ENCODE peak calls at places on chromosome 17, in nine cellular contexts. J, F, G, V, K, U, W, A and R are unnamed samples. For H3K4me1, the result is how much of the 10 kb centered on the place peaks cover.

GRCh38 chr17:5532581-5532980 is 46.2 kb downstream of the MIS12 start:
- DNase-seq in J (no peak), F (no peak), G (no peak), V (no peak), K (no peak), U (no peak), W (no peak), A (no peak), R (no peak)

GRCh38 chr17:28841901-28842281 is 699 bp downstream of the FAM222B start:
- DNase-seq in J (no peak), F (no peak), G (no peak), V (no peak), K (no peak), U (peak), W (no peak), A (no peak), R (peak)

GRCh38 chr17:47716381-47716780 is 16.7 kb upstream of the TBX21 start:
- DNase-seq in J (no peak), F (no peak), G (no peak), V (no peak), K (no peak), U (no peak), W (no peak), A (no peak), R (no peak)

GRCh38 chr17:29504711-29505110 is 62.1 kb downstream of the ABHD15 start:
- DNase-seq in J (no peak), F (no peak), G (no peak), V (no peak), K (no peak), U (no peak), W (no peak), A (no peak), R (no peak)

GRCh38 chr17:50649042-50649908 is 14.6 kb downstream of the ABCC3 start:
- DNase-seq in J (no peak), F (peak), G (no peak), V (no peak), K (no peak), U (no peak), W (no peak), A (no peak), R (no peak)

GRCh38 chr17:34135841-34136240 is 119.2 kb upstream of the CCL2 start:
- DNase-seq in J (no peak), F (no peak), G (no peak), V (no peak), K (no peak), U (no peak), W (no peak), A (no peak), R (no peak)

GRCh38 chr17:7476474-7476873 is 3.0 kb downstream of the ZBTB4 start:
- DNase-seq in J (no peak), F (no peak), G (no peak), V (peak), K (no peak), U (no peak), W (no peak), A (no peak), R (peak)

GRCh38 chr17:59783221-59784016 is 76.0 kb downstream of the VMP1 start:
- DNase-seq in J (no peak), F (no peak), G (no peak), V (no peak), K (no peak), U (peak), W (no peak), A (no peak), R (no peak)

GRCh38 chr17:47969975-47970724 is 763 bp upstream of the CDK5RAP3 start:
- DNase-seq in J (peak), F (no peak), G (no peak), V (no peak), K (no peak), U (no peak), W (no peak), A (no peak), R (no peak)

GRCh38 chr17:26809033-26809432 is 484.9 kb upstream of the WSB1 start:
- DNase-seq in J (no peak), F (no peak), G (no peak), V (no peak), K (no peak), U (no peak), W (no peak), A (no peak), R (no peak)

GRCh38 chr17:82835766-82836512 is 3.9 kb downstream of the ZNF750 start:
- DNase-seq in J (no peak), F (no peak), G (no peak), V (no peak), K (no peak), U (no peak), W (no peak), A (peak), R (no peak)

GRCh38 chr17:45092932-45093430 is 31.9 kb downstream of the NMT1 start:
- DNase-seq in J (peak), F (peak), G (peak), V (peak), K (no peak), U (no peak), W (no peak), A (peak), R (peak)

GRCh38 chr17:72184805-72185204 is 64.0 kb downstream of the SOX9 start:
- DNase-seq in J (no peak), F (no peak), G (no peak), V (no peak), K (no peak), U (no peak), W (no peak), A (no peak), R (no peak)

GRCh38 chr17:34420254-34420766 is 57.3 kb upstream of the CCL1 start:
- DNase-seq in J (peak), F (peak), G (peak), V (peak), K (peak), U (peak), W (peak), A (peak), R (peak)

GRCh38 chr17:29610395-29610794 is 12.3 kb downstream of the CORO6 start:
- DNase-seq in J (no peak), F (no peak), G (no peak), V (no peak), K (no peak), U (no peak), W (no peak), A (no peak), R (peak)

GRCh38 chr17:18280766-18281165 is 20.3 kb downstream of the MIEF2 start:
- DNase-seq in J (no peak), F (no peak), G (no peak), V (peak), K (no peak), U (no peak), W (no peak), A (no peak), R (no peak)

GRCh38 chr17:51435641-51436091 is 175.3 kb downstream of the UTP18 start:
- DNase-seq in J (peak), F (no peak), G (no peak), V (peak), K (peak), U (peak), W (no peak), A (peak), R (no peak)

GRCh38 chr17:29341726-29342125 is 47.8 kb upstream of the NUFIP2 start:
- DNase-seq in J (no peak), F (no peak), G (no peak), V (no peak), K (no peak), U (no peak), W (no peak), A (no peak), R (no peak)

GRCh38 chr17:39195568-39196160 is 1.8 kb downstream of the CACNB1 start:
- DNase-seq in J (no peak), F (no peak), G (no peak), V (no peak), K (no peak), U (no peak), W (no peak), A (no peak), R (peak)

GRCh38 chr17:39194089-39194984 is 3.1 kb downstream of the CACNB1 start:
- DNase-seq in J (peak), F (no peak), G (peak), V (peak), K (no peak), U (peak), W (no peak), A (no peak), R (peak)

GRCh38 chr17:39196191-39196819 is 1.2 kb downstream of the CACNB1 start:
- DNase-seq in J (peak), F (no peak), G (no peak), V (no peak), K (no peak), U (no peak), W (no peak), A (no peak), R (peak)

GRCh38 chr17:39193346-39193745 is 4.1 kb downstream of the CACNB1 start:
- DNase-seq in J (no peak), F (no peak), G (no peak), V (no peak), K (no peak), U (no peak), W (no peak), A (no peak), R (peak)

DNA sequence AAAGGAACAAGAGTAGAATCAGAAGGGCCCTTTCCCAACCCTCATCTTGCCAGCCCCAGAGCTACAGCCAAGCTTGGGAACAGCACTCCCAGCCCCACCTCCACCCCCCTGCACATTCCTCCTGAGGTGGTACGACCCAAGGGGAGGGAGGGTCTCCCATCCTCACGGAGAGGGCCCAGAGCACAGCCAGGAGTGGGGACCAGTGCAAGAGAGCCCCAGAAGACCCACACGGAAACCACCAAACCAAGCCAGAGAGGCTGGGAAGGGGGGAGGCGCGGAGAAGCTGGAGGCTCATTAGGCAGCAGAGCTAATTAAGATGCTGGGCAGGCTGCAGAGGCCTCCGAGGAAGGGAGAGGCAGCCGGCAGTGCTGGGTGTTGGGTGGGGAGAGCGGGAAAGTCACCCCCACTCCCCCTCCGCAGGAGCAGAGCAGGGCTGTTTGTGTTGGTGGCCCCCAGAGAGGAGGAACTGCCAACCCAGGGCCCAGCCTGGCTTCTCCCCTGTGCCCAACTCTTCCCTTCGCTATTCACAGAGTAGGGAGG is 2.4 kb downstream of the CACNB1 start:
- DNase-seq in J (no peak), F (no peak), G (no peak), V (no peak), K (no peak), U (no peak), W (no peak), A (no peak), R (peak)
- H3K4me3 ChIP-seq in J (no peak), F (no peak), G (no peak), V (no peak), K (no peak), U (no peak), W (no peak), A (no peak), R (no peak)

GRCh38 chr17:77322284-77322533 is 181.4 kb downstream of the SEC14L1 start:
- DNase-seq in J (no peak), F (no peak), G (no peak), V (no peak), K (no peak), U (no peak), W (no peak), A (no peak), R (no peak)
- H3K4me1 ChIP-seq in J (half or more), F (half or more), G (under half), V (half or more), K (under half), U (half or more), W (half or more), A (under half), R (half or more)

DNA sequence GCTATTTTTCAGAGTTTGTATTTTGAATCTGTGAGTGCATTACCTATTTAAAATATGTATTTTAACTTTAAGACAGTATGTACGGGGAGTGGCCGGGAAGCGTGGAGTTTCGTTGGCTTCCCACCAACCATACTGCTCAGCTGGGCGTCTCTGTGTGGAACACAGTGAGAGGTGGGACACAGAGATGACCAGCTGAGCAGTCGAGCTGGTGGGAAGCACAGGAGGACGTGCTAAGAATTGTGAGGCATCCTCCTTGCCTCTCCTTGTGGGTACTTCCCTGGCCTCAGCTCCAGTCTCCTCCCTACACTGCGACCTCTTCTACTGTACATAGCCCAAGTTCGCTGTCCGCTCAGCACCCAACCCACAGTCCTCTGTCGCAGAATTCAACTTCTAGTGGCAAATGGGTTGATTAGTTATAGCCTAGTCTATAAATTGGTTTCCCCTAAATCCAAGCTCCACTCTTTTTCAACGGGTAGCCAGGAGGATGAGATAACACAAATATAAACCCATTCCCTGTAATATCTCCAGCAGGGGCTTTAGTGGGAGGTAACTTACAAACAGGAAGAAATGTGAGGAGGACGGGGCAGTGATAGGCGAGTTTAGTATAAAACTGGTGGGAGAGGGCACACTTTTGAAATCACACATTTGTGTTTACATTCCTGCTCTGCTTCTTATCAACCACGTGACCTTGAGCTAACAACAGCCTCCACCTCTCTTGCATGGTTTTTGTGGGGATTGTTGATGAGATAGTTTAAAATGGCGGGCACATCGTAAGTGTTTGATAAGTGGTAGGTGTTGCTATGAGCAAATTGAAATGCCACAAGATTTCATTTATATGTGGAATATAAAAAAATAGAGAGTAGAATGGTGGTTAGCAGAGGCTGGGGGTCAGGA is 211.9 kb upstream of the HS3ST3A1 start:
- DNase-seq in J (no peak), F (no peak), G (no peak), V (no peak), K (no peak), U (no peak), W (no peak), A (no peak), R (peak)
- H3K4me3 ChIP-seq in J (no peak), F (no peak), G (no peak), V (no peak), K (no peak), U (no peak), W (no peak), A (no peak), R (no peak)

DNA sequence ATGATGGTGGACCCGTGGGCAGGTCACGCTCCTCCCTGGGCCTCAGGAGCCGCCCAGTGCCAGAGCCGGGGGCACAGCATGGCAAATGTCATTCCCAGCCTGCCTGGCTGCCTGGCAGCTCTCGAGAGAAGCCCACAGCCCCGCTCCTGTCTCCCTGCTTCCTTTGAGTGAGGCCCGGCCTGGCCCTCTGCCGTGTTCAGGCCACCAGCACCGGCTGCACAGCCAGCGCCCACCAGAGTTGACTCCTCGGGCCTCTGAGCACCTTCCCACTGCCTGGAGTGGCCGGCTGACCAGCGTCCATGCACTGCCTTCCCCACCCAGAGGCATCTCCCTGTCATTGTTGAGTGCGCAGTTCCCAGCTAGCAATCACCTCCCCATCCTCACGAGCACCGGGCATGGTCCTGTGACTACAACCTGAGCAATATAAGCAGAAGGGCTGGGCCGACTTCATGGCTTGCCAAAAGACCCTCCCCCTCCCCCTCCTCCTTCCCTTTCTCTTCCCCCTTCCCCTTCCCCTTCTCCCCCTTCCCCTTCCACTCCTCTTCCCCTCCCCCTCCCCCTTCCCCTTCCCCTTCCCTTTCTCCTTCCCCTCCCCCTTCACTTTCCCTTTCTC is 11.9 kb upstream of the SLC38A10 start:
- DNase-seq in J (no peak), F (no peak), G (no peak), V (no peak), K (no peak), U (no peak), W (no peak), A (no peak), R (no peak)
- H3K4me1 ChIP-seq in J (under half), F (under half), G (under half), V (under half), K (under half), U (half or more), W (under half), A (under half), R (under half)

GRCh38 chr17:42389902-42390301 is 1.7 kb upstream of the STAT3 start:
- DNase-seq in J (no peak), F (no peak), G (peak), V (no peak), K (no peak), U (no peak), W (no peak), A (no peak), R (no peak)
- H3K4me3 ChIP-seq in J (no peak), F (peak), G (no peak), V (no peak), K (no peak), U (no peak), W (no peak), A (no peak), R (no peak)

DNA sequence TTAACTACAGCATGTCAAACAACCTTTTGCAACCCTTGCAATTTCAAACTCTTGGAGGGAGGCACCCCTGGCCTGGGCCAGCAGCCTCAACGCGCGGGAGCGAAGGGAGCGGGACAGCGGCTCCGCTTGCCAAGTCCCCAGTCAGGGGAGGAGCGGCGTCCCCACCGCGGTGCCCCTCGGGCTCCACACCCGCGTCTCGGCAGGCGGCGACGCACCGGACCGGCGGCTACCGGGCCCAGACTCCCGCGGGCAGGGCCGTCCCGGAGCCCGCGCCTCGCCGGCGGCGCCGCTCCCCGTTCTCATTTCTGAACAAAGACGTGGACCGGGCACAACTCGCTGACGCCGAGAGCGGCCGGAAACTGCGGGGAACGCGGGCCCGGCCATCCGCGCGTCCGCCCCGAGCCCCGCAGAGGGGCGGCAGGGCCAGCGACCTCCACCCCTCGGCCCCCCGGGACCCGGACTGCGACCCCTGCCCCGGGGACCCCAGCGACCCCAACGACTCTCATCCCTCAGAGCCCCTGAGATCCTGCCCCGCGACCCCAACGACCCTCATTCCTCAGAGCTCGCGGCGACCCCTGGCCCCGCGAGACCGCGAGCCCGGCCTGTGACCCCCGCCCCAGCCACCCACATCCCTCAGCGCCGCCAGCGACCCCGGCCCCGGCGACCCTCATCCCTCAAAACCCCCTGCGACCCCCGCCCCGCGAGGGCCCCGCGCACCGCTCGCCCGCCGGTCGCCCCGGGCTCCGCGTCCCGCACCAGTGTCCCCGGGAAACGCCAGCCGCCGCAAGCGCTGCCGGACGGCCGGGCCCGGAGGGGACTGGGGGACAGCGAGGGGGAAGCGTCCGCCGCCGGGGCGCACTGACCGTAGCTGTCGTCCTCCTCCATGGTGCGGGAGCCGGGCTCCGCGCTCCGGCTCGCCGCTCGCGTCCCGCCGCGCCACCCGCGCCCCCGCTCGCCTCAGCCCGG is at the start of gene CYTH1:
- DNase-seq in J (peak), F (no peak), G (peak), V (peak), K (no peak), U (peak), W (peak), A (no peak), R (peak)
- H3K4me1 ChIP-seq in J (under half), F (under half), G (under half), V (under half), K (under half), U (under half), W (half or more), A (under half), R (under half)

GRCh38 chr17:40443988-40444899 is 994 bp downstream of the IGFBP4 start:
- DNase-seq in J (peak), F (no peak), G (peak), V (no peak), K (peak), U (no peak), W (no peak), A (no peak), R (peak)

GRCh38 chr17:40447148-40447644 is 3.9 kb downstream of the IGFBP4 start:
- DNase-seq in J (peak), F (no peak), G (peak), V (no peak), K (no peak), U (no peak), W (no peak), A (no peak), R (peak)

GRCh38 chr17:40443196-40443987 is at the start of gene IGFBP4:
- DNase-seq in J (peak), F (no peak), G (peak), V (peak), K (peak), U (peak), W (peak), A (peak), R (peak)

GRCh38 chr17:40448213-40448638 is 5.0 kb downstream of the IGFBP4 start:
- DNase-seq in J (peak), F (no peak), G (peak), V (no peak), K (no peak), U (no peak), W (no peak), A (no peak), R (no peak)

GRCh38 chr17:40445769-40446468 is 2.7 kb downstream of the IGFBP4 start:
- DNase-seq in J (no peak), F (no peak), G (no peak), V (no peak), K (no peak), U (no peak), W (no peak), A (no peak), R (peak)
- H3K4me3 ChIP-seq in J (no peak), F (peak), G (peak), V (no peak), K (no peak), U (peak), W (no peak), A (peak), R (peak)

GRCh38 chr17:68347380-68347779 is 56.1 kb downstream of the ARSG start:
- DNase-seq in J (no peak), F (no peak), G (no peak), V (no peak), K (no peak), U (no peak), W (no peak), A (no peak), R (no peak)
- H3K4me1 ChIP-seq in J (under half), F (under half), G (under half), V (under half), K (half or more), U (under half), W (half or more), A (under half), R (under half)